ENCODE peak calls at places on chromosome 1, in eight cellular contexts. H is AG09309, Y is RWPE1, R is sigmoid colon, F is GM20000, Q is cardiac muscle cell, D is GM06990, G is fibroblast of the aortic adventitia. L is an unnamed sample.

GRCh38 chr1:176206006-176206960 is 803 bp downstream of the COP1 start:
- DNase-seq in G (peak), Y (peak), F (peak), Q (peak), D (no peak), R (peak), H (no peak), L (peak)

GRCh38 chr1:157862114-157863070 is 20.8 kb upstream of the CD5L start:
- DNase-seq in H (no peak), R (no peak), G (no peak), F (no peak), D (no peak), Q (no peak), Y (peak), L (peak)

GRCh38 chr1:87325982-87326738 is 2.5 kb upstream of the LMO4 start:
- DNase-seq in F (peak), D (no peak), Y (peak), R (no peak), Q (peak), H (no peak), G (peak), L (peak)

GRCh38 chr1:202501281-202501680 is 152.8 kb downstream of the PPP1R12B start:
- DNase-seq in Q (peak), D (no peak), F (peak), Y (peak), G (peak), R (no peak), H (no peak), L (peak)

GRCh38 chr1:183824295-183824694 is 19.4 kb downstream of the RGL1 start:
- DNase-seq in Y (no peak), H (no peak), Q (no peak), F (no peak), G (no peak), R (no peak), D (no peak), L (no peak)

GRCh38 chr1:225697437-225697836 is 44.5 kb upstream of the ENAH start:
- DNase-seq in D (no peak), Y (no peak), Q (no peak), G (no peak), R (peak), H (no peak), F (no peak), L (no peak)

GRCh38 chr1:17075470-17076255 is 21.8 kb upstream of the SDHB start:
- DNase-seq in G (no peak), H (no peak), F (peak), D (no peak), Q (peak), R (no peak), Y (peak), L (peak)

GRCh38 chr1:187038789-187039188 is 210.0 kb downstream of the PLA2G4A start:
- DNase-seq in H (no peak), Q (peak), G (peak), Y (peak), R (no peak), F (no peak), D (no peak), L (peak)

GRCh38 chr1:209618291-209618690 is 33.9 kb downstream of the LAMB3 start:
- DNase-seq in R (no peak), F (no peak), H (no peak), G (no peak), D (no peak), Q (no peak), Y (no peak), L (no peak)

GRCh38 chr1:236130372-236130771 is 12.0 kb upstream of the GPR137B start:
- DNase-seq in R (no peak), G (no peak), H (no peak), D (no peak), F (no peak), Y (no peak), Q (no peak), L (no peak)

GRCh38 chr1:21868482-21868881 is 56.4 kb downstream of the LDLRAD2 start:
- DNase-seq in Y (no peak), H (no peak), F (no peak), G (no peak), R (no peak), Q (no peak), D (no peak), L (no peak)

GRCh38 chr1:226017070-226017469 is 17.9 kb upstream of the SDE2 start:
- DNase-seq in F (no peak), R (no peak), Y (no peak), G (no peak), D (no peak), Q (no peak), H (no peak), L (no peak)

GRCh38 chr1:209246660-209247059 is 336.9 kb upstream of the CAMK1G start:
- DNase-seq in R (no peak), F (no peak), Q (no peak), D (no peak), H (no peak), Y (no peak), G (peak), L (peak)

GRCh38 chr1:178323067-178323466 is 173.7 kb downstream of the CLEC20A start:
- DNase-seq in Q (no peak), H (no peak), F (no peak), D (no peak), Y (peak), G (no peak), R (no peak), L (no peak)

GRCh38 chr1:6770727-6771567 is 14.3 kb upstream of the CAMTA1 start:
- DNase-seq in G (peak), Q (peak), D (no peak), R (no peak), H (no peak), F (no peak), Y (peak), L (peak)

GRCh38 chr1:3910769-3911520 is 10.9 kb upstream of the C1orf174 start:
- DNase-seq in G (peak), Y (peak), R (no peak), F (peak), Q (peak), H (no peak), D (peak), L (peak)

GRCh38 chr1:208475449-208475848 is 231.3 kb upstream of the PLXNA2 start:
- DNase-seq in R (peak), D (no peak), G (peak), Y (peak), H (peak), F (no peak), Q (peak), L (peak)

GRCh38 chr1:212712451-212713303 is 13.0 kb upstream of the BATF3 start:
- DNase-seq in H (peak), Q (peak), R (no peak), F (peak), Y (no peak), G (peak), D (no peak), L (no peak)

GRCh38 chr1:2229032-2229920 is 1.2 kb downstream of the SKI start:
- DNase-seq in Y (peak), R (peak), Q (peak), D (peak), G (peak), H (no peak), F (peak), L (peak)
- TF ChIP-seq CTCF in Y (no peak), R (no peak), Q (peak), D (peak), G (no peak), H (no peak), F (no peak), L (no peak)

GRCh38 chr1:153190373-153190772 is 12.9 kb upstream of the LELP1 start:
- DNase-seq in D (no peak), F (peak), H (no peak), R (no peak), G (no peak), Q (no peak), Y (peak), L (peak)

GRCh38 chr1:153194331-153195050 is 8.7 kb upstream of the LELP1 start:
- DNase-seq in D (no peak), R (no peak), G (no peak), H (no peak), Q (no peak), Y (no peak), F (no peak), L (no peak)

GRCh38 chr1:153195216-153195615 is 8.0 kb upstream of the LELP1 start:
- DNase-seq in H (no peak), F (no peak), D (no peak), Q (no peak), G (no peak), R (no peak), Y (no peak), L (no peak)

GRCh38 chr1:153192697-153193096 is 10.5 kb upstream of the LELP1 start:
- DNase-seq in H (no peak), Q (no peak), R (no peak), G (no peak), D (no peak), Y (peak), F (peak), L (peak)
- TF ChIP-seq CTCF in H (no peak), Q (no peak), R (no peak), G (peak), D (peak), Y (peak), F (peak), L (peak)

DNA sequence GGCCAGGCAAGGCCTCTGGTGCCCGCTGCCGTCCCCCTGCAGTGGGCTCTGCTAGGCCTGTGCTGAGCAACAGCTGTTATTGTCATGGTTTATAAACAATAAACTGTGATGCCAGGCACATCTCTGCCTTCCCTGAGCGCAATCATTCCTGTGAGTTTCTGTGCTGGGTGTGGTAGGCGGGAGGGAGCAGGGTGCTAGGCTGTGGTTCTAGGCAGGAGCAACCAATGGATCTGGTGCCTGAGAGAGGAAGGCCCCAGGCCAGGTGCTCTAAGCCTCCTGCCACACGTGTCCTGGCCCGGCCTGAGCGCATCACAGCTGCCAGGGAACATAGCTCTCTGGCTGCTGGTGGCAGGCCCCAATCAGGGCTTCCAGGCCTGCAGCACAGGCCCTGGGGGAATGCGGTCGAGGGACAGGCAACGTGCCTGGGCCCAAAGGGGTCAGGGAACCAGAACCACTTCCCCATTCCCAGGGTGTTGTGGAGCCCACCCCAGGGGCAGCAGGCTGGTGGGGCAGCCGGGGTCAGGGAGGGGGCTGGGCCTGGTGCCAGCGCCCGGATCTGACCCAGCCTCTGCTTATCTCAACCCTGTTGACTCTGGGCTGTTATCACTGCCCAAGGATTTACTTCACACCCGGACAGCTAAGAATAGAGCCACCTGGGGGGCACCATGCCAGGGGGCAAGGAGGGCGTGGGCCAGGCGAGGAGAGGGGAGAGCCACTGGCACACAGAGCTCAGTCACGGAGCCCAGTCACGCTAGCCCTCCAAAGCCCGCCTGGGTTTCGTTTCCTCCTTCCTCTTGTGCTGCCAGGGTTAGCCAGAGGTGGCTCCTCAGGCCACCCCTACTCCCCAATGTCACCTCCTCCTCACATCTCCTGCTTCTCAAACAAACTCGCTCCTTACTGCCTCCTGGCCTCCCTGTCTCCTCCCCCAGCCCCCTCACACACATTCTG is 11.5 kb downstream of the TRIM46 start:
- DNase-seq in R (peak), H (no peak), F (peak), Y (no peak), D (peak), Q (no peak), G (no peak), L (no peak)
- TF ChIP-seq CTCF in R (no peak), H (no peak), F (no peak), Y (no peak), D (peak), Q (no peak), G (no peak), L (no peak)

GRCh38 chr1:241077386-241078147 is 279.4 kb downstream of the RGS7 start:
- DNase-seq in Q (no peak), R (no peak), F (no peak), D (no peak), Y (no peak), H (no peak), G (no peak), L (no peak)
- TF ChIP-seq CTCF in Q (no peak), R (no peak), F (no peak), D (no peak), Y (no peak), H (no peak), G (no peak), L (no peak)

GRCh38 chr1:231422798-231423309 is 767 bp upstream of the EGLN1 start:
- DNase-seq in H (no peak), D (no peak), Y (no peak), G (no peak), R (no peak), Q (no peak), F (no peak), L (no peak)
- TF ChIP-seq CTCF in H (no peak), D (no peak), Y (peak), G (no peak), R (no peak), Q (no peak), F (no peak), L (no peak)